ENCODE peak calls at places on chromosomes 4 and X, in nine cellular contexts. J is tibial artery, E is cardiac muscle cell, U is neural progenitor cell, F is sigmoid colon, G is psoas muscle, Y is OCI-LY7, N is hepatocyte, D is SK-N-SH. R is an unnamed sample. For H3K4me1 and H3K9me3, the result is how much of the 10 kb centered on the place peaks cover.

GRCh38 chrX:104166735-104167436 is 633 bp downstream of the FAM199X start:
- DNase-seq in F (peak), G (no peak), N (no peak), J (peak), E (no peak), Y (no peak), D (peak), U (no peak), R (no peak)

GRCh38 chr4:120554086-120554485 is 368.4 kb downstream of the PRDM5 start:
- DNase-seq in J (no peak), G (no peak), E (no peak), F (no peak), Y (no peak), D (no peak), N (no peak), U (no peak), R (no peak)

GRCh38 chrX:150036181-150036580 is 97.9 kb upstream of the EOLA2 start:
- DNase-seq in G (no peak), D (peak), Y (no peak), N (no peak), F (no peak), J (no peak), E (peak), U (no peak), R (no peak)

GRCh38 chr4:124179521-124180186 is 532.9 kb downstream of the ANKRD50 start:
- DNase-seq in D (no peak), E (no peak), J (no peak), U (no peak), Y (no peak), G (no peak), F (no peak), N (no peak), R (no peak)

GRCh38 chr4:19304028-19304427 is 947.7 kb upstream of the SLIT2 start:
- DNase-seq in N (no peak), F (no peak), J (no peak), E (no peak), D (no peak), U (no peak), G (no peak), Y (no peak), R (no peak)

GRCh38 chr4:176156656-176157055 is 38.7 kb downstream of the SPATA4 start:
- DNase-seq in F (no peak), D (no peak), U (no peak), J (no peak), G (no peak), N (no peak), E (peak), Y (no peak), R (no peak)

GRCh38 chr4:106502106-106502699 is 133.6 kb upstream of the GIMD1 start:
- DNase-seq in Y (peak), G (peak), D (peak), E (peak), F (no peak), N (peak), J (peak), U (peak), R (peak)

GRCh38 chr4:8303081-8303480 is 33.5 kb downstream of the HTRA3 start:
- DNase-seq in E (no peak), U (no peak), Y (no peak), G (no peak), J (peak), N (no peak), F (peak), D (no peak), R (peak)

GRCh38 chrX:316351-317325 is 2.0 kb downstream of the GTPBP6 start:
- DNase-seq in E (no peak), Y (no peak), G (no peak), U (no peak), N (no peak), F (peak), D (no peak), J (peak), R (peak)

GRCh38 chr4:79855081-79855480 is 217.9 kb downstream of the ANTXR2 start:
- DNase-seq in U (no peak), J (no peak), Y (no peak), F (no peak), N (peak), E (no peak), D (no peak), G (no peak), R (no peak)

GRCh38 chr4:26220704-26221103 is 100.1 kb upstream of the RBPJ start:
- DNase-seq in J (no peak), G (no peak), E (peak), D (no peak), Y (no peak), U (no peak), F (no peak), N (no peak), R (no peak)

GRCh38 chrX:37454537-37455285 is 105.5 kb downstream of the PRRG1 start:
- DNase-seq in N (peak), J (no peak), E (peak), Y (no peak), D (no peak), U (no peak), G (no peak), F (no peak), R (no peak)

GRCh38 chr4:53365121-53365485 is 758 bp downstream of the SCFD2 start:
- DNase-seq in U (peak), G (no peak), Y (peak), E (peak), F (no peak), N (peak), D (peak), J (no peak), R (peak)

GRCh38 chrX:120336899-120337298 is 25.0 kb upstream of the ATP1B4 start:
- DNase-seq in E (no peak), N (no peak), F (no peak), D (no peak), Y (no peak), U (no peak), G (no peak), J (no peak), R (no peak)

GRCh38 chrX:11352296-11352741 is 59.1 kb downstream of the AMELX start:
- DNase-seq in Y (no peak), E (peak), N (no peak), J (no peak), G (no peak), D (no peak), U (no peak), F (no peak), R (no peak)

GRCh38 chrX:75154871-75155270 is 1.2 kb downstream of the ABCB7 start:
- DNase-seq in U (no peak), Y (no peak), G (no peak), J (no peak), F (no peak), N (no peak), E (no peak), D (no peak), R (no peak)

GRCh38 chr4:122914292-122914904 is 8.0 kb downstream of the NUDT6 start:
- DNase-seq in J (no peak), Y (peak), E (peak), N (peak), U (no peak), F (no peak), D (peak), G (no peak), R (no peak)

GRCh38 chr4:80136238-80136637 is 61.1 kb upstream of the PRDM8 start:
- DNase-seq in F (no peak), E (no peak), Y (no peak), N (no peak), G (no peak), J (no peak), D (no peak), U (no peak), R (no peak)

GRCh38 chr4:169620846-169621228 is 459 bp downstream of the CLCN3 start:
- DNase-seq in U (peak), J (no peak), F (no peak), D (peak), E (no peak), Y (peak), G (no peak), N (peak), R (peak)

GRCh38 chr4:175998782-175999181 is 66.9 kb upstream of the WDR17 start:
- DNase-seq in J (no peak), Y (peak), E (no peak), N (no peak), U (peak), F (no peak), G (no peak), D (no peak), R (no peak)

GRCh38 chr4:78320353-78320935 is 231.1 kb upstream of the ANXA3 start:
- DNase-seq in J (no peak), G (no peak), U (no peak), N (no peak), F (no peak), E (peak), D (no peak), Y (peak), R (no peak)

GRCh38 chrX:110836982-110837381 is 41.4 kb upstream of the CHRDL1 start:
- DNase-seq in U (peak), G (no peak), J (no peak), D (peak), Y (no peak), E (peak), F (no peak), N (no peak), R (no peak)
- TF ChIP-seq CTCF in U (peak), G (no peak), J (no peak), D (peak), Y (peak), E (peak), F (no peak), N (peak), R (no peak)

DNA sequence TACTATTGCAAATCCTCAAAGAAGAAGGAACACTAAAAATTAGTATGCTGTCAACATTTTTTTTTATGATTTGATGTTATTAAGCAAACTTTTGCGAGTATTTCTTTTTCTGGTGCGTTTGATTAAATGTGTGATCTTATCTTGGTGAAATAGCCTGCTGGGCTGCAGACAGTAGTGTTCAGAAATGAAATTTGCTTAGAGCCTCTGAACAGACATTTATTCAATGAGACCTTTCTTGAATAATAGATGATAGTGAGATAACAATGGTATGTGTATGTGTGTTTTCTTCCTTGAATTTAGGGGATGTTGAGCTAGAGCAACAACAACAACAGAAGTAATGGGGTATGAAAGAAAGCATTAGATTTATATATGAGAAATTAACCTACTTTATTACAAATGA is 12.7 kb downstream of the ADGRL3 start:
- DNase-seq in U (no peak), N (no peak), G (no peak), D (no peak), Y (no peak), F (no peak), E (no peak), J (no peak), R (no peak)
- H3K4me1 ChIP-seq in U (under half), N (under half), G (under half), D (under half), Y (under half), F (under half), E (under half), J (half or more), R (under half)

DNA sequence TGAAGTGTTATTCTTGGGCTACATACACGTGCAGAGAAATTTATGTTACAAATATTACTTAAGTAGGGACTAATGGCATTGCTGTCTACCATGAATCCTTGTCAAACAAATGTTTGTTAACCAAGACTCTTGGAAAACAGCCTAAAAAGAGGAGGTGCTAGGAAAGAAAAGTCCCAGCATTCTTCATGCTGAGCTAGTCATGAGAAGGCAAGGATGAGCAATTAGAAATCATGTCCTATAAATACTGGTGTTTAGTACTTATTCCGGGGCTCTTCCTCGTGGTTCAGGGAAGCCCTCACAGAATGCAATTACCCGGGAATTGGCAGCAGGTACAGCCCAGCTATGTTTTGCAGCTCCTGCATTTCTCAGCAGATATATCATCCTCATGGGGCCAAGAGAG is 378.1 kb upstream of the FTHL17 start:
- DNase-seq in N (no peak), G (no peak), J (no peak), D (no peak), E (peak), U (no peak), Y (no peak), F (no peak), R (no peak)
- H3K9me3 ChIP-seq in N (under half), G (under half), J (under half), D (under half), E (under half), U (under half), Y (under half), F (under half), R (under half)

GRCh38 chr4:136861081-136861480 is 671.2 kb downstream of the PCDH18 start:
- DNase-seq in N (no peak), J (no peak), F (no peak), E (no peak), G (no peak), U (no peak), D (no peak), Y (no peak), R (no peak)

GRCh38 chr4:136863756-136864155 is 668.5 kb downstream of the PCDH18 start:
- DNase-seq in J (no peak), D (no peak), G (no peak), E (peak), Y (no peak), F (no peak), U (peak), N (no peak), R (no peak)

GRCh38 chr4:136865591-136865990 is 666.7 kb downstream of the PCDH18 start:
- DNase-seq in N (no peak), G (no peak), U (no peak), J (no peak), D (no peak), Y (no peak), E (peak), F (no peak), R (no peak)

GRCh38 chr4:136867465-136867864 is 664.8 kb downstream of the PCDH18 start:
- DNase-seq in U (peak), F (no peak), N (no peak), E (no peak), G (no peak), D (no peak), Y (no peak), J (no peak), R (no peak)

GRCh38 chr4:136864580-136865185 is 667.6 kb downstream of the PCDH18 start:
- DNase-seq in E (peak), N (peak), Y (peak), F (no peak), D (peak), U (peak), J (no peak), G (no peak), R (peak)
- TF ChIP-seq CTCF in E (peak), N (peak), Y (peak), F (peak), D (peak), U (peak), J (peak), G (peak), R (peak)

GRCh38 chr4:41990029-41990382 is 324 bp upstream of the SLC30A9 start:
- DNase-seq in N (no peak), G (no peak), F (no peak), J (no peak), U (no peak), Y (no peak), E (peak), D (no peak), R (no peak)
- H3K4me1 ChIP-seq in N (under half), G (under half), F (under half), J (under half), U (under half), Y (under half), E (under half), D (under half), R (under half)